ENCODE peak calls at places on chromosomes 6 and 20, in six cellular contexts. C is neuronal stem cell; M is WTC11; U is stimulated activated CD4-positive, alpha-beta T cell treated with anti-CD3 and anti-CD28 coated beads, TNF-alpha, amount 100 ng/mL, for 24 hours; E is heart left ventricle; G is naive thymus-derived CD8-positive, alpha-beta T cell. L is an unnamed sample.

GRCh38 chr6:129251669-129252376 is 368.9 kb downstream of the LAMA2 start:
- DNase-seq in G (no peak), C (peak; percentile 61), M (peak; percentile 58), E (no peak), U (peak; percentile 43), L (no peak)

GRCh38 chr6:153108320-153108719 is 22.8 kb downstream of the RGS17 start:
- DNase-seq in E (no peak), G (no peak), M (no peak), U (no peak), C (no peak), L (no peak)

GRCh38 chr6:83221886-83222479 is 28.8 kb downstream of the RWDD2A start:
- DNase-seq in E (no peak), C (peak; percentile 29), G (no peak), U (no peak), M (no peak), L (no peak)

GRCh38 chr6:149455028-149455732 is 29.6 kb downstream of the ZC3H12D start:
- DNase-seq in M (no peak), C (no peak), G (no peak), E (no peak), U (no peak), L (no peak)

GRCh38 chr6:158018370-158018771 is 36.7 kb downstream of the SYNJ2 start:
- DNase-seq in E (no peak), U (no peak), M (no peak), C (no peak), G (no peak), L (no peak)

GRCh38 chr6:90450268-90450953 is 136.5 kb downstream of the MAP3K7 start:
- DNase-seq in C (no peak), G (no peak), E (no peak), U (no peak), M (no peak), L (no peak)

GRCh38 chr20:20393207-20393606 is 25.3 kb downstream of the INSM1 start:
- DNase-seq in E (no peak), U (no peak), C (no peak), G (no peak), M (no peak), L (no peak)

GRCh38 chr6:41744236-41744787 is 2.9 kb downstream of the PGC start:
- DNase-seq in E (peak; percentile 29), G (no peak), U (no peak), C (no peak), M (no peak), L (no peak)

GRCh38 chr6:4804095-4804494 is 27.9 kb downstream of the CDYL start:
- DNase-seq in M (no peak), G (no peak), U (no peak), C (no peak), E (no peak), L (no peak)

GRCh38 chr6:157989541-157990289 is 8.1 kb downstream of the SYNJ2 start:
- DNase-seq in C (no peak), G (no peak), E (peak; percentile 89), M (no peak), U (no peak), L (no peak)

GRCh38 chr20:62191781-62192559 is 9.1 kb downstream of the MTG2 start:
- DNase-seq in U (no peak), G (no peak), C (no peak), M (no peak), E (no peak), L (no peak)

GRCh38 chr6:53361549-53362031 is 12.8 kb upstream of the ELOVL5 start:
- DNase-seq in E (no peak), M (no peak), U (no peak), G (peak; percentile 50), C (no peak), L (no peak)

GRCh38 chr20:35207950-35208611 is 18.4 kb upstream of the MMP24 start:
- DNase-seq in C (peak; percentile 69), E (peak; percentile 78), U (peak; percentile 65), G (peak; percentile 74), M (peak; percentile 79), L (peak; percentile 22)

GRCh38 chr6:128256100-128256499 is 264.3 kb downstream of the PTPRK start:
- DNase-seq in G (no peak), E (no peak), U (no peak), C (no peak), M (no peak), L (no peak)

GRCh38 chr20:62675156-62675871 is 33.0 kb downstream of the SLCO4A1 start:
- DNase-seq in G (no peak), U (no peak), C (no peak), E (no peak), M (no peak), L (no peak)

GRCh38 chr20:32969356-32970114 is 34.7 kb downstream of the SUN5 start:
- DNase-seq in G (no peak), C (no peak), U (no peak), M (no peak), E (no peak), L (no peak)

GRCh38 chr6:157314705-157315321 is 8.5 kb downstream of the TMEM242 start:
- DNase-seq in G (no peak), M (no peak), C (peak; percentile 44), U (no peak), E (no peak), L (peak; percentile 33)

GRCh38 chr20:61765081-61765870 is 300.4 kb downstream of the TAF4 start:
- DNase-seq in E (no peak), U (no peak), M (no peak), G (no peak), C (no peak), L (no peak)

GRCh38 chr20:17928211-17928611 is 40.4 kb downstream of the SNX5 start:
- DNase-seq in E (no peak), U (no peak), M (no peak), G (no peak), C (no peak), L (no peak)

GRCh38 chr20:57727863-57728262 is 18.0 kb upstream of the PMEPA1 start:
- DNase-seq in G (no peak), M (no peak), U (no peak), E (no peak), C (no peak), L (no peak)

GRCh38 chr20:51631011-51631950 is 88.8 kb upstream of the NFATC2 start:
- DNase-seq in U (peak; percentile 27), E (peak; percentile 65), M (no peak), C (no peak), G (no peak), L (no peak)

GRCh38 chr6:16154904-16155303 is 26.0 kb downstream of the MYLIP start:
- DNase-seq in M (no peak), G (no peak), C (no peak), E (peak; percentile 65), U (no peak), L (no peak)

GRCh38 chr6:82057846-82058554 is 189.5 kb downstream of the IBTK start:
- DNase-seq in C (no peak), M (no peak), G (no peak), U (no peak), E (no peak), L (no peak)

GRCh38 chr20:49513531-49513930 is 31.1 kb upstream of the KCNB1 start:
- DNase-seq in G (no peak), E (no peak), C (no peak), U (no peak), M (no peak), L (no peak)

GRCh38 chr6:30883743-30884520 is at the start of gene DDR1:
- DNase-seq in C (peak; percentile 43), G (peak; percentile 37), E (peak; percentile 87), U (no peak), M (peak; percentile 58), L (no peak)

GRCh38 chr6:29696147-29697129 is 15.5 kb upstream of the ZFP57 start:
- DNase-seq in C (no peak), G (no peak), U (no peak), M (peak; percentile 57), E (no peak), L (no peak)

GRCh38 chr6:52595000-52595795 is 18.3 kb upstream of the TRAM2 start:
- DNase-seq in E (peak; percentile 68), G (no peak), C (no peak), U (no peak), M (no peak), L (no peak)

GRCh38 chr6:37565267-37566208 is 65.8 kb upstream of the CCDC167 start:
- DNase-seq in E (no peak), U (no peak), C (peak; percentile 90), G (no peak), M (peak; percentile 79), L (no peak)

GRCh38 chr6:40386200-40386599 is 201.0 kb downstream of the LRFN2 start:
- DNase-seq in C (no peak), U (no peak), E (no peak), G (no peak), M (no peak), L (no peak)

GRCh38 chr6:137493218-137494038 is 766 bp downstream of the OLIG3 start:
- DNase-seq in M (peak; percentile 61), E (no peak), G (no peak), C (peak; percentile 51), U (no peak), L (no peak)

GRCh38 chr20:44054118-44054517 is 132.9 kb downstream of the JPH2 start:
- DNase-seq in U (no peak), E (no peak), G (no peak), C (no peak), M (no peak), L (no peak)

GRCh38 chr6:90459225-90459758 is 127.6 kb downstream of the MAP3K7 start:
- DNase-seq in E (no peak), M (no peak), C (no peak), U (no peak), G (no peak), L (no peak)

L was measured in GM18507.